ENCODE peak calls at places on chromosomes 5 and 9, in seven cellular contexts. S is neural progenitor cell, U is uterus, L is stomach, V is heart right ventricle, O is A549, I is GM23338. N is an unnamed sample. For H3K4me1, the result is how much of the 10 kb centered on the place peaks cover.

GRCh38 chr5:144142030-144142825 is 28.2 kb downstream of the YIPF5 start:
- DNase-seq in U (no peak), L (no peak), I (peak), S (peak), O (peak), V (no peak), N (peak)

GRCh38 chr5:179454354-179454753 is 96.0 kb upstream of the RUFY1 start:
- DNase-seq in U (no peak), S (no peak), V (no peak), O (no peak), I (no peak), L (no peak), N (no peak)

GRCh38 chr5:112210430-112211005 is 208.6 kb downstream of the EPB41L4A start:
- DNase-seq in O (peak), V (no peak), U (no peak), I (peak), L (peak), S (peak), N (peak)

GRCh38 chr9:86943223-86943870 is 4.0 kb downstream of the GAS1 start:
- DNase-seq in U (no peak), I (peak), O (no peak), S (no peak), V (no peak), L (peak), N (no peak)

GRCh38 chr5:36875789-36876388 is 680 bp upstream of the NIPBL start:
- DNase-seq in U (peak), O (peak), L (peak), V (peak), I (peak), S (peak), N (peak)

GRCh38 chr9:111959468-111959941 is 62.9 kb downstream of the UGCG start:
- DNase-seq in U (no peak), L (peak), V (peak), I (no peak), O (peak), S (no peak), N (no peak)

GRCh38 chr5:72921886-72922285 is 34.0 kb upstream of the FCHO2 start:
- DNase-seq in V (no peak), I (no peak), U (no peak), O (no peak), S (no peak), L (no peak), N (no peak)

GRCh38 chr5:37034955-37035354 is 158.4 kb downstream of the NIPBL start:
- DNase-seq in O (no peak), I (no peak), S (no peak), U (no peak), L (no peak), V (no peak), N (no peak)

GRCh38 chr5:98455660-98456059 is 317.8 kb upstream of the RGMB start:
- DNase-seq in I (no peak), O (no peak), U (no peak), S (no peak), L (no peak), V (no peak), N (no peak)

GRCh38 chr9:16825971-16826370 is 44.5 kb downstream of the BNC2 start:
- DNase-seq in S (peak), V (no peak), I (no peak), U (no peak), L (no peak), O (no peak), N (no peak)

GRCh38 chr5:32538031-32538547 is 47.3 kb upstream of the SUB1 start:
- DNase-seq in I (no peak), V (peak), O (no peak), L (peak), S (no peak), U (no peak), N (no peak)

GRCh38 chr9:92097997-92098482 is 17.2 kb downstream of the SPTLC1 start:
- DNase-seq in S (no peak), I (peak), U (peak), O (no peak), V (peak), L (peak), N (peak)

GRCh38 chr9:92747459-92748232 is 17.0 kb downstream of the BICD2 start:
- DNase-seq in S (no peak), I (no peak), U (no peak), O (no peak), L (no peak), V (no peak), N (no peak)

GRCh38 chr9:91486699-91487497 is 63.3 kb upstream of the NFIL3 start:
- DNase-seq in O (no peak), U (no peak), I (no peak), V (peak), S (no peak), L (no peak), N (no peak)

GRCh38 chr9:87751423-87751822 is 25.5 kb downstream of the CTSL start:
- DNase-seq in S (no peak), O (no peak), L (no peak), V (no peak), I (no peak), U (no peak), N (no peak)

GRCh38 chr5:14582797-14583137 is 1.2 kb downstream of the OTULINL start:
- DNase-seq in L (no peak), V (no peak), O (no peak), S (no peak), I (no peak), U (no peak), N (no peak)

GRCh38 chr5:73497537-73498056 is 645 bp upstream of the BTF3 start:
- DNase-seq in U (no peak), V (no peak), I (no peak), S (peak), L (no peak), O (no peak), N (no peak)

GRCh38 chr5:18305288-18305899 is 671.1 kb downstream of the TAF11L14 start:
- DNase-seq in I (peak), V (no peak), O (peak), S (peak), L (no peak), U (no peak), N (peak)

GRCh38 chr5:140432916-140433315 is 31.3 kb downstream of the ANKHD1 start:
- DNase-seq in V (no peak), I (no peak), U (no peak), O (no peak), L (no peak), S (no peak), N (no peak)

DNA sequence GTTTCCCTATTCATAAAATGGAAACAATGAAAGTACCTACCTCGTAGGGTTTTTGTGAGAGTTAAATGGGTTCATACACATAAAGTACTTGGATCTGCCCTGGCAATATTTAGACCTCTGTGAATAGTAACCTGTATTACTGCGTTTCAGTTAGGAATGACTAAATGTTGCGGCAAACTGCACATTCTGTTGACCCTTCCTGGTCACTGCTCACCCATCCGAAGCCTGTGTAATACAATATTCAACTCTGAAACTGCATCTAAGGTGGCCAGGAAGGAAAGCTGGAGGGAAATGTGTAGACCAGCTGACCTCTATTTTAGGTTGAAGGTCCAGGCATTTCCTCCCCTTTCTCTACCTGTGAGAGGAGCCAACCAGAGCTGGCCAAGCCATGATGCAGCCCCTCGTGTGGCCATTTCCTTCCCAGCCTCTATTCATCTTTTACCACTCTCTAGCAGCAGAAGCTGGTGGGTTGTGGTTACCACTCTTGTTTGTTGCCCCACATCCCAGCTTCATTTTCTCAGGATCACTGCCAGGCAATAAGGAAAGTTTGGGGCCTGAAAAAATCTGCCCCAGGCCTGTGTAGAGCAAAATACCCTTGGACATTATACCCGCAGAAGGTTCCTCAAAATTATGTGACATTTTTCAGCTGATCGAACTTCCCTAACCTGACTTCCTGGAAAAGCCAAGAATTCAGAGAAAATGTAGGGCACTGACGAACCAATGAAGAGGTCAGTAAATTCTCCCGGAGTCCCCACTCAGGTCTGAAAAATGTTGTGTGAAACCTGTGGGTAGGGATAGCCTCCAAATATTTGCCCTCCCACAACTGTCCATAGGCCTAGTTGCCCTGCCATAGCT is 20.5 kb upstream of the PDCD1LG2 start:
- DNase-seq in I (no peak), V (no peak), S (no peak), L (no peak), U (no peak), O (no peak), N (no peak)
- H3K27ac ChIP-seq in I (no peak), V (no peak), S (no peak), L (no peak), U (no peak), O (no peak), N (no peak)

GRCh38 chr9:34431661-34432060 is 26.7 kb downstream of the FAM219A start:
- DNase-seq in O (no peak), U (no peak), V (no peak), S (no peak), I (no peak), L (peak), N (no peak)
- H3K4me1 ChIP-seq in O (under half), U (under half), V (under half), S (under half), I (under half), L (under half), N (under half)

GRCh38 chr5:176491901-176492300 is 43.7 kb downstream of the FAF2 start:
- DNase-seq in S (no peak), I (no peak), V (no peak), L (no peak), O (no peak), U (no peak), N (no peak)

GRCh38 chr5:176489077-176489476 is 40.9 kb downstream of the FAF2 start:
- DNase-seq in O (no peak), L (no peak), S (no peak), V (no peak), U (no peak), I (no peak), N (no peak)

GRCh38 chr5:176492431-176492830 is 44.2 kb downstream of the FAF2 start:
- DNase-seq in S (no peak), O (no peak), L (no peak), I (no peak), U (no peak), V (no peak), N (no peak)

GRCh38 chr5:176491056-176491646 is 43.0 kb downstream of the FAF2 start:
- DNase-seq in L (no peak), I (no peak), O (no peak), U (no peak), V (no peak), S (no peak), N (no peak)

GRCh38 chr5:176490291-176490690 is 42.1 kb downstream of the FAF2 start:
- DNase-seq in V (no peak), O (no peak), L (no peak), I (no peak), U (no peak), S (no peak), N (no peak)
- H3K27ac ChIP-seq in V (no peak), O (no peak), L (no peak), I (no peak), U (no peak), S (no peak), N (no peak)

DNA sequence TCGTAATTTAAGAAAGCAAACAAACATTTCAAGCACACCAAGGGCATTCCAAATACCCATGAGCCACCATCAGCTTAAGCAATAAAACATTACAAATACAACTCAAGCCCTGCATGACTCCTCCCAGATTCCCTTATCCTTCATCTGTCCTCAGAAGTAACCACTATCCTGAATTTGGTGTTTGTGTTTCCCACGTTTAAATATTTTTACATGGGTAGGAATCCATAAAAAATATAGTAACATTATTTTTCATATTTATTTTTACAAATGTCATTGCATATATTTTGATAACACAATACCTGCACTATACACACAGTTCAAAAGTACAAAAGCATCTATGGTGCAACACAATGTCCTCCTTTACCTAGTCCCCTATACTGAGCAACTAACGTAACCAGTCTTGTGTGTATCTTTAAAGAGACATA is 6.4 kb downstream of the PRKAA1 start:
- DNase-seq in L (no peak), O (no peak), S (no peak), I (no peak), V (no peak), U (no peak), N (no peak)
- H3K4me1 ChIP-seq in L (under half), O (under half), S (under half), I (under half), V (half or more), U (under half), N (under half)

DNA sequence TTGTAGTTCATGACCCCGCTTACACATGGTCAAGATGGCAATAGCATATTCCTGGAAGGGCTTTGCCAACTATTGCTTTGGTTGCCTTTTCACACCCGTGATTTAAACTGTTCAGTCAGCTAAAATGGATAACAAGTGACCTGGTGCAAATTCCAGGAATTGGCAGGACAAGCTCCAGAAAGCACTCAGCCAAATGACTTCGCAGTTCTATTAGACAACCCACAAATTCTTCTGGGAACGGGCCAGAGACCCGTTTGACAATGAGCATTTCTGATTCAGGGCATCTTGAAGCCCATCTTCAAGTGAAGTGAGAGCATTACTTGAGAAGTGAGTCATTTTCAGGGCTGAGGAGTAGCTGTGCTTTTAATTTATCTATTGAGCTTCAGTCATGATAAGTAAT is 165.0 kb downstream of the DROSHA start:
- DNase-seq in U (no peak), V (no peak), O (no peak), L (no peak), S (no peak), I (no peak), N (no peak)
- H3K27ac ChIP-seq in U (no peak), V (no peak), O (no peak), L (no peak), S (no peak), I (no peak), N (no peak)

DNA sequence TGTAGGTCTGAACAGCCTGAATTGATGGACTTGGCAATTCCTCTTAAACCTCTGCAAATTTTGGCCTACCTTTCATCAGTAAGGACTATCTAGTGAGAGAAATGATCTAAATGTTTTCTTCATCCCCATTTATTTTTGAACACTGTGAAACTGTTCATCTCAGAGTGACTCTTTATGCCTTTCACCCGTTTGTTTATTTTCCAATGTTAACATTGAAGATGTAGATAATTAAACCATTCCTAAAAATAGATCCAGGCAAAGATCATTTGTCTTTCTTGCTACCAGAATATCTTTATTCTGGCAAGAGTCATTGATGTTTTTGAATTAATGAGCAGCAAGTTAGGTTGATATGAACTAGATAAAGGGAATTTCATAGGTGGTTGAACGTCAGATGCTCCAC is 3.2 kb downstream of the CPEB4 start:
- DNase-seq in O (no peak), U (no peak), V (no peak), L (no peak), S (no peak), I (no peak), N (no peak)
- H3K4me1 ChIP-seq in O (under half), U (under half), V (half or more), L (under half), S (under half), I (under half), N (under half)

GRCh38 chr5:76808142-76808691 is 10.6 kb upstream of the F2RL1 start:
- DNase-seq in L (no peak), V (no peak), O (no peak), U (no peak), S (peak), I (peak), N (peak)
- H3K27ac ChIP-seq in L (no peak), V (peak), O (peak), U (no peak), S (peak), I (peak), N (peak)

N was measured in endodermal cell.